ENCODE peak calls at places on chromosomes 13 and 19, in ten cellular contexts. One of them, this sample, is unnamed. For H3K4me1, the result is how much of the 10 kb centered on the place peaks cover.

GRCh38 chr19:5200844-5201243 is 139.8 kb downstream of the PTPRS start:
- DNase-seq in aorta: no peak
- DNase-seq in testis: no peak
- DNase-seq in breast epithelium: no peak
- DNase-seq in IMR-90: no peak
- DNase-seq in fibroblast of lung: no peak
- DNase-seq in colonic mucosa: no peak
- DNase-seq in Peyer's patch: no peak
- DNase-seq in heart left ventricle: no peak
- DNase-seq in neural progenitor cell: no peak
- DNase-seq in this sample: no peak

GRCh38 chr19:49224856-49225255 is 67.3 kb downstream of the TRPM4 start:
- DNase-seq in Peyer's patch: no peak
- DNase-seq in neural progenitor cell: peak
- DNase-seq in heart left ventricle: no peak
- DNase-seq in aorta: no peak
- DNase-seq in colonic mucosa: peak
- DNase-seq in IMR-90: peak
- DNase-seq in fibroblast of lung: peak
- DNase-seq in breast epithelium: no peak
- DNase-seq in testis: peak
- DNase-seq in this sample: peak

GRCh38 chr13:27001705-27002104 is 169.9 kb downstream of the USP12 start:
- DNase-seq in colonic mucosa: no peak
- DNase-seq in IMR-90: no peak
- DNase-seq in Peyer's patch: peak
- DNase-seq in heart left ventricle: no peak
- DNase-seq in aorta: no peak
- DNase-seq in breast epithelium: no peak
- DNase-seq in fibroblast of lung: no peak
- DNase-seq in neural progenitor cell: no peak
- DNase-seq in testis: no peak
- DNase-seq in this sample: peak

GRCh38 chr19:44845286-44845611 is 848 bp upstream of the NECTIN2 start:
- DNase-seq in aorta: peak
- DNase-seq in colonic mucosa: no peak
- DNase-seq in fibroblast of lung: no peak
- DNase-seq in testis: no peak
- DNase-seq in heart left ventricle: no peak
- DNase-seq in IMR-90: no peak
- DNase-seq in breast epithelium: no peak
- DNase-seq in neural progenitor cell: no peak
- DNase-seq in Peyer's patch: no peak
- DNase-seq in this sample: no peak

GRCh38 chr19:19211499-19212432 is at the start of gene NCAN:
- DNase-seq in colonic mucosa: no peak
- DNase-seq in testis: no peak
- DNase-seq in fibroblast of lung: no peak
- DNase-seq in breast epithelium: no peak
- DNase-seq in neural progenitor cell: peak
- DNase-seq in IMR-90: no peak
- DNase-seq in Peyer's patch: no peak
- DNase-seq in heart left ventricle: no peak
- DNase-seq in aorta: no peak
- DNase-seq in this sample: no peak

GRCh38 chr19:39237200-39238184 is 7.3 kb downstream of the IFNL3 start:
- DNase-seq in fibroblast of lung: no peak
- DNase-seq in aorta: no peak
- DNase-seq in neural progenitor cell: no peak
- DNase-seq in IMR-90: no peak
- DNase-seq in Peyer's patch: peak
- DNase-seq in heart left ventricle: no peak
- DNase-seq in testis: no peak
- DNase-seq in colonic mucosa: peak
- DNase-seq in breast epithelium: peak
- DNase-seq in this sample: peak

GRCh38 chr13:30333601-30334000 is 26.2 kb upstream of the KATNAL1 start:
- DNase-seq in colonic mucosa: no peak
- DNase-seq in neural progenitor cell: no peak
- DNase-seq in fibroblast of lung: no peak
- DNase-seq in breast epithelium: no peak
- DNase-seq in testis: no peak
- DNase-seq in Peyer's patch: no peak
- DNase-seq in IMR-90: no peak
- DNase-seq in heart left ventricle: no peak
- DNase-seq in aorta: no peak
- DNase-seq in this sample: no peak

GRCh38 chr19:54521022-54521859 is 18.6 kb downstream of the LAIR2 start:
- DNase-seq in IMR-90: no peak
- DNase-seq in testis: no peak
- DNase-seq in heart left ventricle: no peak
- DNase-seq in fibroblast of lung: no peak
- DNase-seq in Peyer's patch: no peak
- DNase-seq in neural progenitor cell: no peak
- DNase-seq in breast epithelium: no peak
- DNase-seq in aorta: no peak
- DNase-seq in colonic mucosa: no peak
- DNase-seq in this sample: no peak

GRCh38 chr13:110306340-110306959 is 507 bp downstream of the COL4A1 start:
- DNase-seq in aorta: no peak
- DNase-seq in testis: peak
- DNase-seq in fibroblast of lung: peak
- DNase-seq in colonic mucosa: no peak
- DNase-seq in heart left ventricle: no peak
- DNase-seq in IMR-90: no peak
- DNase-seq in neural progenitor cell: peak
- DNase-seq in Peyer's patch: no peak
- DNase-seq in breast epithelium: no peak
- DNase-seq in this sample: no peak

GRCh38 chr13:101989798-101990350 is 412.0 kb downstream of the FGF14 start:
- DNase-seq in heart left ventricle: no peak
- DNase-seq in neural progenitor cell: no peak
- DNase-seq in breast epithelium: no peak
- DNase-seq in Peyer's patch: no peak
- DNase-seq in fibroblast of lung: no peak
- DNase-seq in IMR-90: no peak
- DNase-seq in aorta: no peak
- DNase-seq in colonic mucosa: no peak
- DNase-seq in testis: no peak
- DNase-seq in this sample: no peak

DNA sequence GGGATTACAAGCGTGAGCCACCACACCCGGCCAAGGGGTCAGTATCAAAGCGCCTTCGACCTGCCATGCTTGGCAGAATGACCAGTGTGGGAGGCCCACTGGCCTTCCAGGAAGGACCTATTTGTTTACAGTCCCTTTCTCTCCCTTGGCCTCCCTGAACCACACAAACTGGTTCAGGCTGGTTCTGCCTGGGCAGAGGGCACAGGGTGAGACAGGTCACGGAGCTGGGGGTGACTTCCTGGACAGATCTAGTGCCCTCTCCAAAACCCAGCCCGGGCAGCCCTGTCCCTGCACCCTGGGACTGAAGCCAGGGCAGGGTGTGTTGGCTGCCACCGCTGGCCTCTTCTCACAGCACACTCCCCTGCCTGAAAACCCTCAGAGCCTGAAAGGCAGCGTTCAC is 11.3 kb downstream of the PLEKHF1 start:
- DNase-seq in aorta: no peak
- DNase-seq in Peyer's patch: no peak
- DNase-seq in IMR-90: no peak
- DNase-seq in heart left ventricle: peak
- DNase-seq in colonic mucosa: no peak
- DNase-seq in fibroblast of lung: no peak
- DNase-seq in testis: peak
- DNase-seq in breast epithelium: no peak
- DNase-seq in neural progenitor cell: no peak
- DNase-seq in this sample: no peak
- H3K4me1 ChIP-seq in aorta: under half
- H3K4me1 ChIP-seq in Peyer's patch: under half
- H3K4me1 ChIP-seq in IMR-90: under half
- H3K4me1 ChIP-seq in heart left ventricle: half or more
- H3K4me1 ChIP-seq in colonic mucosa: under half
- H3K4me1 ChIP-seq in fibroblast of lung: under half
- H3K4me1 ChIP-seq in testis: half or more
- H3K4me1 ChIP-seq in breast epithelium: under half
- H3K4me1 ChIP-seq in neural progenitor cell: under half
- H3K4me1 ChIP-seq in this sample: under half

GRCh38 chr19:8459520-8460260 is 14.9 kb downstream of the HNRNPM start:
- DNase-seq in aorta: no peak
- DNase-seq in colonic mucosa: no peak
- DNase-seq in fibroblast of lung: peak
- DNase-seq in Peyer's patch: no peak
- DNase-seq in neural progenitor cell: no peak
- DNase-seq in testis: no peak
- DNase-seq in heart left ventricle: no peak
- DNase-seq in breast epithelium: no peak
- DNase-seq in IMR-90: peak
- DNase-seq in this sample: peak

GRCh38 chr19:8457802-8458201 is 13.0 kb downstream of the HNRNPM start:
- DNase-seq in Peyer's patch: no peak
- DNase-seq in aorta: no peak
- DNase-seq in neural progenitor cell: no peak
- DNase-seq in heart left ventricle: no peak
- DNase-seq in colonic mucosa: no peak
- DNase-seq in IMR-90: no peak
- DNase-seq in breast epithelium: no peak
- DNase-seq in fibroblast of lung: no peak
- DNase-seq in testis: no peak
- DNase-seq in this sample: no peak

GRCh38 chr19:8459095-8459494 is 14.3 kb downstream of the HNRNPM start:
- DNase-seq in IMR-90: no peak
- DNase-seq in breast epithelium: no peak
- DNase-seq in Peyer's patch: no peak
- DNase-seq in heart left ventricle: no peak
- DNase-seq in colonic mucosa: no peak
- DNase-seq in testis: no peak
- DNase-seq in aorta: no peak
- DNase-seq in fibroblast of lung: no peak
- DNase-seq in neural progenitor cell: no peak
- DNase-seq in this sample: no peak

GRCh38 chr19:8457209-8457608 is 12.4 kb downstream of the HNRNPM start:
- DNase-seq in aorta: no peak
- DNase-seq in Peyer's patch: no peak
- DNase-seq in fibroblast of lung: no peak
- DNase-seq in neural progenitor cell: no peak
- DNase-seq in colonic mucosa: no peak
- DNase-seq in heart left ventricle: no peak
- DNase-seq in IMR-90: no peak
- DNase-seq in breast epithelium: no peak
- DNase-seq in testis: no peak
- DNase-seq in this sample: no peak

GRCh38 chr19:8458380-8458779 is 13.6 kb downstream of the HNRNPM start:
- DNase-seq in breast epithelium: no peak
- DNase-seq in heart left ventricle: no peak
- DNase-seq in IMR-90: no peak
- DNase-seq in neural progenitor cell: no peak
- DNase-seq in testis: no peak
- DNase-seq in colonic mucosa: peak
- DNase-seq in fibroblast of lung: no peak
- DNase-seq in aorta: no peak
- DNase-seq in Peyer's patch: no peak
- DNase-seq in this sample: no peak
- H3K4me1 ChIP-seq in breast epithelium: under half
- H3K4me1 ChIP-seq in heart left ventricle: half or more
- H3K4me1 ChIP-seq in IMR-90: under half
- H3K4me1 ChIP-seq in neural progenitor cell: under half
- H3K4me1 ChIP-seq in testis: under half
- H3K4me1 ChIP-seq in colonic mucosa: under half
- H3K4me1 ChIP-seq in fibroblast of lung: under half
- H3K4me1 ChIP-seq in aorta: under half
- H3K4me1 ChIP-seq in Peyer's patch: under half
- H3K4me1 ChIP-seq in this sample: half or more

GRCh38 chr13:40193290-40194203 is 472.9 kb downstream of the FOXO1 start:
- DNase-seq in Peyer's patch: no peak
- DNase-seq in breast epithelium: peak
- DNase-seq in aorta: no peak
- DNase-seq in colonic mucosa: no peak
- DNase-seq in testis: no peak
- DNase-seq in fibroblast of lung: peak
- DNase-seq in heart left ventricle: peak
- DNase-seq in IMR-90: no peak
- DNase-seq in neural progenitor cell: no peak
- DNase-seq in this sample: no peak

GRCh38 chr13:40194204-40194806 is 472.1 kb downstream of the FOXO1 start:
- DNase-seq in testis: no peak
- DNase-seq in Peyer's patch: no peak
- DNase-seq in fibroblast of lung: no peak
- DNase-seq in IMR-90: no peak
- DNase-seq in aorta: no peak
- DNase-seq in neural progenitor cell: no peak
- DNase-seq in heart left ventricle: peak
- DNase-seq in breast epithelium: no peak
- DNase-seq in colonic mucosa: no peak
- DNase-seq in this sample: no peak

GRCh38 chr13:40190656-40191100 is 475.8 kb downstream of the FOXO1 start:
- DNase-seq in testis: peak
- DNase-seq in Peyer's patch: peak
- DNase-seq in heart left ventricle: peak
- DNase-seq in colonic mucosa: no peak
- DNase-seq in IMR-90: peak
- DNase-seq in breast epithelium: peak
- DNase-seq in fibroblast of lung: peak
- DNase-seq in neural progenitor cell: peak
- DNase-seq in aorta: no peak
- DNase-seq in this sample: peak

GRCh38 chr13:40191186-40191980 is 475.1 kb downstream of the FOXO1 start:
- DNase-seq in testis: no peak
- DNase-seq in IMR-90: no peak
- DNase-seq in colonic mucosa: no peak
- DNase-seq in Peyer's patch: no peak
- DNase-seq in neural progenitor cell: no peak
- DNase-seq in aorta: no peak
- DNase-seq in heart left ventricle: no peak
- DNase-seq in fibroblast of lung: peak
- DNase-seq in breast epithelium: peak
- DNase-seq in this sample: no peak

GRCh38 chr13:40192516-40193257 is 473.8 kb downstream of the FOXO1 start:
- DNase-seq in breast epithelium: peak
- DNase-seq in neural progenitor cell: no peak
- DNase-seq in testis: no peak
- DNase-seq in fibroblast of lung: no peak
- DNase-seq in Peyer's patch: no peak
- DNase-seq in aorta: no peak
- DNase-seq in colonic mucosa: no peak
- DNase-seq in IMR-90: no peak
- DNase-seq in heart left ventricle: no peak
- DNase-seq in this sample: no peak
- H3K4me1 ChIP-seq in breast epithelium: under half
- H3K4me1 ChIP-seq in neural progenitor cell: under half
- H3K4me1 ChIP-seq in testis: under half
- H3K4me1 ChIP-seq in fibroblast of lung: under half
- H3K4me1 ChIP-seq in Peyer's patch: under half
- H3K4me1 ChIP-seq in aorta: under half
- H3K4me1 ChIP-seq in colonic mucosa: under half
- H3K4me1 ChIP-seq in IMR-90: under half
- H3K4me1 ChIP-seq in heart left ventricle: under half
- H3K4me1 ChIP-seq in this sample: under half

GRCh38 chr19:34182125-34182524 is 9.8 kb downstream of the LSM14A start:
- DNase-seq in Peyer's patch: no peak
- DNase-seq in heart left ventricle: no peak
- DNase-seq in colonic mucosa: no peak
- DNase-seq in IMR-90: no peak
- DNase-seq in aorta: no peak
- DNase-seq in breast epithelium: no peak
- DNase-seq in testis: no peak
- DNase-seq in neural progenitor cell: no peak
- DNase-seq in fibroblast of lung: no peak
- DNase-seq in this sample: no peak
- H3K4me1 ChIP-seq in Peyer's patch: under half
- H3K4me1 ChIP-seq in heart left ventricle: half or more
- H3K4me1 ChIP-seq in colonic mucosa: under half
- H3K4me1 ChIP-seq in IMR-90: under half
- H3K4me1 ChIP-seq in aorta: under half
- H3K4me1 ChIP-seq in breast epithelium: under half
- H3K4me1 ChIP-seq in testis: half or more
- H3K4me1 ChIP-seq in neural progenitor cell: under half
- H3K4me1 ChIP-seq in fibroblast of lung: under half
- H3K4me1 ChIP-seq in this sample: under half

This sample was measured in Caco-2.